ENCODE peak calls at places on chromosomes 7 and 10, in six cellular contexts. M is fibroblast of lung, U is A549, P is tibial nerve, G is GM23338, C is upper lobe of left lung. A is an unnamed sample.

GRCh38 chr7:101667399-101667798 is 38.3 kb upstream of the MYL10 start:
- DNase-seq in P (no peak), U (no peak), C (no peak), M (no peak), G (no peak), A (no peak)

GRCh38 chr7:25844109-25844915 is 307.7 kb upstream of the NFE2L3 start:
- DNase-seq in P (no peak), C (no peak), U (no peak), M (peak), G (no peak), A (no peak)

GRCh38 chr10:4407783-4408182 is 418.2 kb upstream of the AKR1E2 start:
- DNase-seq in M (peak), U (no peak), C (no peak), P (no peak), G (no peak), A (no peak)

GRCh38 chr10:79096514-79096913 is 27.7 kb downstream of the ZMIZ1 start:
- DNase-seq in P (no peak), M (no peak), G (no peak), C (no peak), U (no peak), A (no peak)

GRCh38 chr7:131235489-131236317 is 92.0 kb upstream of the MKLN1 start:
- DNase-seq in P (no peak), G (no peak), U (peak), M (peak), C (peak), A (no peak)

GRCh38 chr10:29856295-29856694 is 203.1 kb downstream of the JCAD start:
- DNase-seq in P (no peak), U (no peak), G (no peak), C (no peak), M (no peak), A (no peak)

GRCh38 chr7:107659666-107660065 is 962 bp upstream of the SLC26A4 start:
- DNase-seq in C (no peak), M (peak), G (no peak), U (no peak), P (no peak), A (no peak)

GRCh38 chr10:103895458-103896186 is 22.4 kb downstream of the STN1 start:
- DNase-seq in U (no peak), M (peak), C (no peak), P (no peak), G (no peak), A (no peak)

GRCh38 chr7:103025341-103025740 is 49.3 kb downstream of the FBXL13 start:
- DNase-seq in P (no peak), C (no peak), M (no peak), G (no peak), U (no peak), A (no peak)

GRCh38 chr7:20783131-20783715 is 3.5 kb downstream of the SP8 start:
- DNase-seq in P (no peak), M (no peak), G (peak), C (no peak), U (no peak), A (no peak)

GRCh38 chr10:75166623-75166972 is 44.0 kb upstream of the VDAC2 start:
- DNase-seq in P (no peak), C (no peak), M (no peak), U (no peak), G (no peak), A (no peak)

GRCh38 chr10:78869508-78870439 is 199.0 kb upstream of the ZMIZ1 start:
- DNase-seq in C (no peak), G (no peak), P (no peak), M (no peak), U (no peak), A (no peak)

GRCh38 chr7:12578930-12579640 is 8.6 kb downstream of the SCIN start:
- DNase-seq in M (no peak), G (no peak), P (no peak), C (no peak), U (no peak), A (no peak)

GRCh38 chr10:132110091-132110490 is 44.3 kb downstream of the JAKMIP3 start:
- DNase-seq in G (no peak), U (no peak), P (no peak), C (peak), M (no peak), A (no peak)

GRCh38 chr10:78966182-78966787 is 102.5 kb upstream of the ZMIZ1 start:
- DNase-seq in P (no peak), C (no peak), M (no peak), U (no peak), G (no peak), A (no peak)

GRCh38 chr7:2195403-2196246 is 37.1 kb downstream of the MAD1L1 start:
- DNase-seq in C (no peak), G (no peak), P (no peak), U (no peak), M (no peak), A (no peak)

GRCh38 chr10:125003146-125003900 is 61.4 kb downstream of the ZRANB1 start:
- DNase-seq in C (peak), G (no peak), U (no peak), M (no peak), P (no peak), A (peak)
- TF ChIP-seq CTCF in C (no peak), G (peak), U (no peak), M (no peak), P (no peak), A (no peak)

GRCh38 chr10:117476281-117476680 is 66.3 kb upstream of the EMX2 start:
- DNase-seq in U (no peak), M (peak), P (no peak), G (no peak), C (no peak), A (no peak)

GRCh38 chr10:117480097-117480496 is 62.4 kb upstream of the EMX2 start:
- DNase-seq in C (no peak), G (no peak), P (no peak), U (no peak), M (no peak), A (no peak)

GRCh38 chr10:117477241-117477947 is 65.2 kb upstream of the EMX2 start:
- DNase-seq in P (no peak), M (no peak), C (no peak), G (no peak), U (no peak), A (no peak)

GRCh38 chr10:117476716-117477115 is 65.8 kb upstream of the EMX2 start:
- DNase-seq in C (no peak), U (no peak), P (no peak), G (no peak), M (no peak), A (no peak)

DNA sequence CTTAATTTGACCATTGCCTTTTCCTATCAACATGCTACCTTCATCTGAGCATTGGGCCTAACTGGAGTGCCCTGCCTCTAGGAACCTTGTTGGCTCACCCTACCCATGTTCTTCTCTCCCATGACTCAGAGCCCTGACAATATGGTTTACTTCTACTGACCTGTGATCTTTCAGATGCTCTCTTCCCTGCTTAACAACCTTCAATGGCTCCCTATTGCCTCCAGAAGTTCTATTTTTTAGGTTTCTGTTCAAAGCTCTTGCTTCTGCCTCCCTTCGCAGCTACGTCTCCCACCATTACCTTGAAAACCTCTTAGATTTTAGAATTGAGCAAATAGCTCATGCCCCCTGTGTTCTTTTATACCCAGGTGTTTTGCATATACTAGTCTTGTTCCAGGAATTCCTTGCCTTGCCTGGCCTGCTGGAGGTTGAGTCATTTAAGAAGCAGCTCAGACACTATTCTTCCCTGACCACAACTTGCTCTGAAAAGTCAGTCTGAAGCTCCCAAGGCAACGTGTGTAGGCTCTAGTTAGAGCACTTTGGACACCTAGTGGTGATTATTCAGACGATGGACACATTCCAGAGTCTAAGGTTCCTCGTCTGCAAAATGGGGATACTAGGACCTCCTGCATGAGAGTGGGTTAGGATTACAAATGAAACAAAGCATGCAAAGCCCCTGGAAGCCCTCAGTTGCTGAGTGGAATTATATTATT is 64.4 kb upstream of the EMX2 start:
- DNase-seq in G (no peak), P (no peak), C (no peak), U (peak), M (peak), A (no peak)
- TF ChIP-seq CTCF in G (no peak), P (no peak), C (no peak), U (peak), M (no peak), A (no peak)

DNA sequence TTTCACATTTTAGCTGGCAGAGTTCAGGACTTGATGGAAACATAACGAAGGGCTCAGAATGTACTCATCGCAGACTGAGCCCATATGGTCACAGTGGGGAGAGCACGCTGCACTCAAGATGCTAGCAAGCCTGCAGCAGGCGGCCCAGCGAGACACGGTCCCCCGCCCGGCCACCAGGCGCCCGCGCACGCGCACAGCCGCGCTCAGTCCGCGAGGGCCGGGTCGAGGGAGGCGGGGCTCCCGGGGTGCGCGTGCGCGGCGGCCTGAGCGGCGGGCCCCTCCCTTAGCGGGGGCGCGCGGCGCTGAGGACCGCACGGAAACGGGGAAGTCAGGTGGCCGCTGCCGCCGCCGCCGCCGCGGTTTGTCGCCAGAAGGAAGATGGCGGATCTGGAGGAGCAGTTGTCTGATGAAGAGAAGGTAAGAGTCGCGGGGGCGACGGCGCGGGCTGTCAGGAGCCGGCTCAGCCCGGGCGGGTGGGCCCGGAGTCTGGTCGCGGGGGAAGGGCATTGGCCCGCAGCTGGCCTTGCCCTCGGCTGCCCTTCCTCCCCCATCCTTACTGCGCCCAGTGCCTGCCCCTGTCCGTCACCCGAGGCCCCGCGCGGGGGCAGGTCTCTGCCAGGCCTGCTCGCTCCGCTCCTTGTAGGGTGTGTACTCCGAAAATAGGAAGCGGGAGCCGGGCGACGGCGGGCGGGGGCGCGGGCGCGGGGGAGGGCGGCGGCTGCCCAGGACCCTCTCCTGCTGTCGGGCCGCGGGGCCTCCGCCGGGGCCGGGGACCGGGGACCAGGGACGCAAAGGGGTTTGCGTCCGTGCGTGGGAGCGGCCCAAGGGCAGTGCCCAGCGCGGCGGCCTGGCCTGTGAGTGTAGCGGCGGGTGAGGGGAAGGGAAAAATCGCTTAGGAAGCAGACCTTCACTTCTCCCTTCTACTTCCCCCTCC is at the start of gene CAPZA2:
- DNase-seq in U (peak), M (peak), P (peak), G (peak), C (peak), A (peak)
- TF ChIP-seq CTCF in U (no peak), M (peak), P (peak), G (no peak), C (peak), A (no peak)

GRCh38 chr10:107072028-107072427 is 92.5 kb downstream of the SORCS1 start:
- DNase-seq in C (no peak), U (no peak), G (peak), M (no peak), P (no peak), A (no peak)
- TF ChIP-seq CTCF in C (no peak), U (no peak), G (no peak), M (no peak), P (no peak), A (no peak)

DNA sequence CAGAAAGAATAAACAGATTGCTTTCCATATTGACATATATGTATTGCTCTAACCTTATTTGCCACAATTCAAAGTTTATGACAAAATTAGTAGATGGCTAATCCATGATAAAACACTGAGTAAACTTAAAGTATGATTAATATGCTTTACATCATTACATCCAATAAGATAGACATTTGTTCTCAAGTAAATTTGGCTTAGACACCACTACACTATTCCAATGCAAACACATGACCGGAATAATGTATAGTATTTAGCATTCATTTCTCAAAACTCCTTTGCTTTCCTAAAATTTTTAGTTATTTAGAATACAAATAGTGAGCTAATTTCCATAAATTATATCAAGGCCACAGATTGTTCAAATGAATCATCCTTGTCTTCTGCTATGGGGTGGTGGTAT is 20.2 kb downstream of the SEM1 start:
- DNase-seq in G (no peak), C (no peak), U (no peak), P (no peak), M (no peak), A (no peak)
- TF ChIP-seq CTCF in G (no peak), C (no peak), U (no peak), P (no peak), M (no peak), A (no peak)

GRCh38 chr7:45863715-45864114 is 9.2 kb downstream of the CCDC201 start:
- DNase-seq in P (no peak), M (no peak), C (no peak), G (peak), U (no peak), A (no peak)
- TF ChIP-seq CTCF in P (no peak), M (no peak), C (no peak), G (peak), U (no peak), A (no peak)

GRCh38 chr7:4159761-4160554 is 522.1 kb upstream of the FOXK1 start:
- DNase-seq in C (no peak), G (no peak), U (no peak), M (peak), P (no peak), A (no peak)
- TF ChIP-seq CTCF in C (no peak), G (peak), U (no peak), M (no peak), P (no peak), A (no peak)

GRCh38 chr10:28532509-28533314 is at the start of gene WAC:
- DNase-seq in G (peak), P (peak), U (peak), M (peak), C (peak), A (peak)
- TF ChIP-seq CTCF in G (no peak), P (no peak), U (no peak), M (no peak), C (peak), A (no peak)